ENCODE peak calls at places on chromosome 12, in eight cellular contexts. U is stimulated activated naive B cell treated with anti-CD40 and anti-IgM and Interleukin-4, amounts not matched to agents 10 μg/mL and 1 μg/mL and 100 μg/mL, for 72 hours; H is lower lobe of right lung; O is SW480; Z is anterior cingulate cortex; M is activated CD4-positive, alpha-beta T cell treated with anti-CD3 and anti-CD28 coated beads, Interleukin-2, amount 50 U/mL, for 1 hour; S is G401; P is stimulated activated CD8-positive, alpha-beta memory T cell treated with anti-CD3 and anti-CD28 coated beads, Interleukin-2, amount 100 ng/mL, for 1 hour. T is an unnamed sample.

GRCh38 chr12:119994892-119995658 is 6.0 kb downstream of the BICDL1 start:
- DNase-seq in U (no peak), H (no peak), O (no peak), Z (no peak), M (no peak), S (no peak), P (no peak), T (no peak)

GRCh38 chr12:2856901-2857495 is at the start of gene TEX52:
- DNase-seq in U (no peak), H (no peak), O (no peak), Z (no peak), M (no peak), S (no peak), P (no peak), T (no peak)

GRCh38 chr12:69929531-69929930 is 104.5 kb downstream of the MYRFL start:
- DNase-seq in U (no peak), H (no peak), O (no peak), Z (no peak), M (no peak), S (no peak), P (no peak), T (peak; percentile 23)

GRCh38 chr12:83365317-83365716 is 678.6 kb downstream of the TMTC2 start:
- DNase-seq in U (no peak), H (no peak), O (no peak), Z (no peak), M (no peak), S (no peak), P (no peak), T (no peak)

GRCh38 chr12:89692442-89692841 is 16.2 kb downstream of the ATP2B1 start:
- DNase-seq in U (no peak), H (no peak), O (no peak), Z (no peak), M (no peak), S (no peak), P (no peak), T (no peak)

GRCh38 chr12:118190266-118190665 is 54.3 kb downstream of the PEBP1 start:
- DNase-seq in U (no peak), H (no peak), O (no peak), Z (peak; percentile 39), M (no peak), S (peak; percentile 90), P (no peak), T (peak; percentile 43)

GRCh38 chr12:10027311-10028099 is 3.0 kb upstream of the CLEC9A start:
- DNase-seq in U (no peak), H (no peak), O (peak; percentile 38), Z (no peak), M (no peak), S (no peak), P (no peak), T (peak; percentile 59)

GRCh38 chr12:89354630-89354931 is 2.3 kb upstream of the DUSP6 start:
- DNase-seq in U (no peak), H (no peak), O (no peak), Z (peak; percentile 44), M (no peak), S (no peak), P (no peak), T (no peak)

GRCh38 chr12:104299842-104300481 is 3.6 kb upstream of the EID3 start:
- DNase-seq in U (no peak), H (no peak), O (no peak), Z (no peak), M (no peak), S (no peak), P (no peak), T (no peak)

GRCh38 chr12:122852336-122853275 is 17.3 kb downstream of the HIP1R start:
- DNase-seq in U (no peak), H (no peak), O (no peak), Z (peak; percentile 62), M (no peak), S (peak; percentile 43), P (no peak), T (peak; percentile 28)

GRCh38 chr12:5047094-5047493 is 3.4 kb downstream of the KCNA5 start:
- DNase-seq in U (no peak), H (no peak), O (no peak), Z (peak; percentile 29), M (no peak), S (peak; percentile 13), P (no peak), T (no peak)

GRCh38 chr12:89693639-89694202 is 14.9 kb downstream of the ATP2B1 start:
- DNase-seq in U (no peak), H (no peak), O (no peak), Z (no peak), M (no peak), S (peak; percentile 5), P (no peak), T (peak; percentile 18)

GRCh38 chr12:52169886-52170285 is 21.9 kb downstream of the KRT80 start:
- DNase-seq in U (no peak), H (no peak), O (no peak), Z (no peak), M (no peak), S (no peak), P (no peak), T (no peak)